ENCODE peak calls at places on chromosomes 5 and 9, in four cellular contexts. One of them, this sample, is unnamed.

GRCh38 chr5:147522435-147522834 is 12.6 kb upstream of the DPYSL3 start:
- DNase-seq in IMR-90: peak
- DNase-seq in activated CD4-positive, alpha-beta memory T cell treated with anti-CD3 and anti-CD28 coated beads for 36 hours: no peak
- DNase-seq in iPS-NIHi11: no peak
- DNase-seq in this sample: no peak

GRCh38 chr9:135862781-135863180 is 44.6 kb downstream of the CAMSAP1 start:
- DNase-seq in IMR-90: no peak
- DNase-seq in activated CD4-positive, alpha-beta memory T cell treated with anti-CD3 and anti-CD28 coated beads for 36 hours: peak
- DNase-seq in iPS-NIHi11: no peak
- DNase-seq in this sample: no peak

GRCh38 chr5:74640450-74641013 is at the start of gene ENC1:
- DNase-seq in IMR-90: peak
- DNase-seq in activated CD4-positive, alpha-beta memory T cell treated with anti-CD3 and anti-CD28 coated beads for 36 hours: peak
- DNase-seq in iPS-NIHi11: peak
- DNase-seq in this sample: peak

GRCh38 chr9:15882883-15883282 is 330.0 kb downstream of the CCDC171 start:
- DNase-seq in IMR-90: no peak
- DNase-seq in activated CD4-positive, alpha-beta memory T cell treated with anti-CD3 and anti-CD28 coated beads for 36 hours: no peak
- DNase-seq in iPS-NIHi11: no peak
- DNase-seq in this sample: no peak

GRCh38 chr5:122095158-122095557 is 17.1 kb upstream of the LOX start:
- DNase-seq in IMR-90: no peak
- DNase-seq in activated CD4-positive, alpha-beta memory T cell treated with anti-CD3 and anti-CD28 coated beads for 36 hours: no peak
- DNase-seq in iPS-NIHi11: no peak
- DNase-seq in this sample: no peak

GRCh38 chr5:4855889-4856288 is 284.2 kb upstream of the ADAMTS16 start:
- DNase-seq in IMR-90: no peak
- DNase-seq in activated CD4-positive, alpha-beta memory T cell treated with anti-CD3 and anti-CD28 coated beads for 36 hours: no peak
- DNase-seq in iPS-NIHi11: no peak
- DNase-seq in this sample: no peak

GRCh38 chr9:94805585-94805984 is 79.1 kb downstream of the AOPEP start:
- DNase-seq in IMR-90: peak
- DNase-seq in activated CD4-positive, alpha-beta memory T cell treated with anti-CD3 and anti-CD28 coated beads for 36 hours: no peak
- DNase-seq in iPS-NIHi11: no peak
- DNase-seq in this sample: peak

GRCh38 chr5:146640285-146640896 is 124.4 kb upstream of the GPR151 start:
- DNase-seq in IMR-90: no peak
- DNase-seq in activated CD4-positive, alpha-beta memory T cell treated with anti-CD3 and anti-CD28 coated beads for 36 hours: no peak
- DNase-seq in iPS-NIHi11: no peak
- DNase-seq in this sample: no peak

GRCh38 chr5:155530046-155530445 is 516.5 kb downstream of the KIF4B start:
- DNase-seq in IMR-90: no peak
- DNase-seq in activated CD4-positive, alpha-beta memory T cell treated with anti-CD3 and anti-CD28 coated beads for 36 hours: no peak
- DNase-seq in iPS-NIHi11: no peak
- DNase-seq in this sample: no peak

GRCh38 chr5:117058740-117059139 is 484.1 kb upstream of the SEMA6A start:
- DNase-seq in IMR-90: no peak
- DNase-seq in activated CD4-positive, alpha-beta memory T cell treated with anti-CD3 and anti-CD28 coated beads for 36 hours: no peak
- DNase-seq in iPS-NIHi11: no peak
- DNase-seq in this sample: no peak

GRCh38 chr5:74206571-74207550 is 433.7 kb downstream of the ENC1 start:
- DNase-seq in IMR-90: peak
- DNase-seq in activated CD4-positive, alpha-beta memory T cell treated with anti-CD3 and anti-CD28 coated beads for 36 hours: no peak
- DNase-seq in iPS-NIHi11: peak
- DNase-seq in this sample: no peak

GRCh38 chr9:83473488-83473971 is 64.7 kb downstream of the FRMD3 start:
- DNase-seq in IMR-90: no peak
- DNase-seq in activated CD4-positive, alpha-beta memory T cell treated with anti-CD3 and anti-CD28 coated beads for 36 hours: no peak
- DNase-seq in iPS-NIHi11: no peak
- DNase-seq in this sample: no peak

GRCh38 chr5:147763791-147764525 is 18.6 kb downstream of the JAKMIP2 start:
- DNase-seq in IMR-90: peak
- DNase-seq in activated CD4-positive, alpha-beta memory T cell treated with anti-CD3 and anti-CD28 coated beads for 36 hours: no peak
- DNase-seq in iPS-NIHi11: no peak
- DNase-seq in this sample: peak

GRCh38 chr5:134527156-134527960 is 1.9 kb downstream of the JADE2 start:
- DNase-seq in IMR-90: peak
- DNase-seq in activated CD4-positive, alpha-beta memory T cell treated with anti-CD3 and anti-CD28 coated beads for 36 hours: peak
- DNase-seq in iPS-NIHi11: peak
- DNase-seq in this sample: peak

GRCh38 chr5:141747152-141747640 is 65.2 kb upstream of the ARAP3 start:
- DNase-seq in IMR-90: peak
- DNase-seq in activated CD4-positive, alpha-beta memory T cell treated with anti-CD3 and anti-CD28 coated beads for 36 hours: no peak
- DNase-seq in iPS-NIHi11: peak
- DNase-seq in this sample: peak

GRCh38 chr5:111853748-111854147 is 96.8 kb upstream of the NREP start:
- DNase-seq in IMR-90: peak
- DNase-seq in activated CD4-positive, alpha-beta memory T cell treated with anti-CD3 and anti-CD28 coated beads for 36 hours: no peak
- DNase-seq in iPS-NIHi11: no peak
- DNase-seq in this sample: peak

GRCh38 chr9:93031629-93032431 is 26.7 kb upstream of the SUSD3 start:
- DNase-seq in IMR-90: no peak
- DNase-seq in activated CD4-positive, alpha-beta memory T cell treated with anti-CD3 and anti-CD28 coated beads for 36 hours: no peak
- DNase-seq in iPS-NIHi11: no peak
- DNase-seq in this sample: no peak

GRCh38 chr5:135437796-135438560 is 9.2 kb downstream of the DCANP1 start:
- DNase-seq in IMR-90: peak
- DNase-seq in activated CD4-positive, alpha-beta memory T cell treated with anti-CD3 and anti-CD28 coated beads for 36 hours: no peak
- DNase-seq in iPS-NIHi11: peak
- DNase-seq in this sample: peak

GRCh38 chr5:156094001-156094400 is 233.0 kb upstream of the SGCD start:
- DNase-seq in IMR-90: peak
- DNase-seq in activated CD4-positive, alpha-beta memory T cell treated with anti-CD3 and anti-CD28 coated beads for 36 hours: no peak
- DNase-seq in iPS-NIHi11: peak
- DNase-seq in this sample: peak

GRCh38 chr5:177325868-177326381 is 14.2 kb upstream of the MXD3 start:
- DNase-seq in IMR-90: no peak
- DNase-seq in activated CD4-positive, alpha-beta memory T cell treated with anti-CD3 and anti-CD28 coated beads for 36 hours: no peak
- DNase-seq in iPS-NIHi11: no peak
- DNase-seq in this sample: no peak

GRCh38 chr9:124776952-124777645 is at the start of gene OLFML2A:
- DNase-seq in IMR-90: no peak
- DNase-seq in activated CD4-positive, alpha-beta memory T cell treated with anti-CD3 and anti-CD28 coated beads for 36 hours: peak
- DNase-seq in iPS-NIHi11: peak
- DNase-seq in this sample: no peak

GRCh38 chr9:126860077-126860756 is at the start of gene ZBTB34:
- DNase-seq in IMR-90: peak
- DNase-seq in activated CD4-positive, alpha-beta memory T cell treated with anti-CD3 and anti-CD28 coated beads for 36 hours: peak
- DNase-seq in iPS-NIHi11: peak
- DNase-seq in this sample: peak

This sample was measured in mesenchymal stem cell.